ENCODE peak calls at places on chromosomes 16 and 17, in seven cellular contexts. Z is K562, W is SK-N-SH, V is HCT116, O is H1, K is GM12878, R is HepG2. U is an unnamed sample.

GRCh38 chr17:37527249-37527851 is 37.7 kb downstream of the DUSP14 start:
- DNase-seq in O (peak; percentile 40), K (no peak), V (peak; percentile 38), W (peak; percentile 53), Z (peak; percentile 39), R (peak; percentile 63), U (peak; percentile 81)

GRCh38 chr16:82726306-82726705 is 99.5 kb downstream of the CDH13 start:
- DNase-seq in V (no peak), R (no peak), W (no peak), O (no peak), Z (no peak), K (no peak), U (no peak)

GRCh38 chr16:77336637-77337036 is 98.2 kb downstream of the ADAMTS18 start:
- DNase-seq in K (no peak), V (no peak), W (no peak), Z (no peak), O (no peak), R (no peak), U (no peak)

GRCh38 chr16:78984887-78985464 is 615.6 kb downstream of the MAF start:
- DNase-seq in Z (no peak), R (peak; percentile 74), O (no peak), V (no peak), W (peak; percentile 68), K (no peak), U (no peak)

GRCh38 chr16:9977333-9977897 is 204.8 kb downstream of the GRIN2A start:
- DNase-seq in K (no peak), O (no peak), R (no peak), Z (no peak), W (no peak), V (no peak), U (no peak)

GRCh38 chr16:49484454-49484853 is 110.8 kb downstream of the C16orf78 start:
- DNase-seq in Z (peak; percentile 90), W (peak; percentile 95), R (no peak), V (no peak), O (peak; percentile 83), K (no peak), U (peak; percentile 34)

GRCh38 chr16:18853694-18854093 is 52.3 kb upstream of the ARL6IP1 start:
- DNase-seq in Z (no peak), K (no peak), W (no peak), O (no peak), V (no peak), R (no peak), U (no peak)

GRCh38 chr17:63545302-63545928 is 4.9 kb upstream of the DCAF7 start:
- DNase-seq in R (no peak), V (no peak), Z (no peak), W (peak; percentile 27), O (no peak), K (no peak), U (no peak)

GRCh38 chr17:15475620-15476354 is 8.4 kb upstream of the CDRT4 start:
- DNase-seq in O (no peak), V (no peak), W (no peak), R (peak; percentile 10), Z (no peak), K (no peak), U (no peak)

GRCh38 chr16:83946781-83947566 is 6.1 kb upstream of the OSGIN1 start:
- DNase-seq in R (peak; percentile 33), Z (no peak), W (no peak), V (no peak), K (no peak), O (no peak), U (peak; percentile 98)

GRCh38 chr17:45129426-45129939 is 2.8 kb downstream of the PLCD3 start:
- DNase-seq in R (peak; percentile 89), V (no peak), Z (no peak), O (no peak), K (no peak), W (no peak), U (no peak)

GRCh38 chr17:64006361-64007088 is 8.4 kb downstream of the PRR29 start:
- DNase-seq in O (peak; percentile 39), V (no peak), Z (peak; percentile 99), R (peak; percentile 65), W (peak; percentile 80), K (no peak), U (no peak)

GRCh38 chr16:70681382-70682238 is 4.2 kb downstream of the MTSS2 start:
- DNase-seq in W (peak; percentile 51), K (no peak), Z (no peak), V (no peak), R (peak; percentile 92), O (no peak), U (no peak)

GRCh38 chr17:79645022-79645776 is 34.3 kb upstream of the RBFOX3 start:
- DNase-seq in R (no peak), W (peak; percentile 14), K (no peak), O (peak; percentile 28), V (no peak), Z (no peak), U (no peak)

GRCh38 chr17:8630227-8630801 is at the start of gene MYH10:
- DNase-seq in R (no peak), V (no peak), Z (no peak), O (no peak), K (no peak), W (no peak), U (no peak)

GRCh38 chr16:81551141-81551808 is 106.7 kb downstream of the CMIP start:
- DNase-seq in W (peak; percentile 45), K (peak; percentile 9), Z (peak; percentile 60), O (no peak), R (no peak), V (no peak), U (no peak)

GRCh38 chr17:4850236-4850635 is 17.1 kb downstream of the MINK1 start:
- DNase-seq in W (no peak), O (no peak), R (no peak), V (no peak), K (no peak), Z (no peak), U (no peak)

GRCh38 chr17:69060835-69061234 is at the start of gene ABCA9:
- DNase-seq in W (no peak), Z (no peak), O (no peak), K (no peak), V (no peak), R (no peak), U (no peak)

GRCh38 chr17:38730526-38731379 is 612 bp downstream of the CISD3 start:
- DNase-seq in R (peak; percentile 90), Z (no peak), K (no peak), V (no peak), O (peak; percentile 77), W (peak; percentile 80), U (no peak)

GRCh38 chr17:38727661-38728220 is 2.4 kb upstream of the CISD3 start:
- DNase-seq in V (no peak), R (no peak), W (no peak), O (no peak), Z (no peak), K (no peak), U (no peak)

GRCh38 chr17:38729886-38730525 is at the start of gene CISD3:
- DNase-seq in K (no peak), R (peak; percentile 81), O (peak; percentile 84), Z (peak; percentile 95), V (peak; percentile 60), W (peak; percentile 95), U (peak; percentile 92)

GRCh38 chr17:38729368-38729885 is 714 bp upstream of the CISD3 start:
- DNase-seq in O (no peak), R (no peak), V (no peak), W (no peak), Z (no peak), K (no peak), U (no peak)

GRCh38 chr17:38728290-38728831 is 1.8 kb upstream of the CISD3 start:
- DNase-seq in Z (no peak), V (no peak), O (no peak), R (no peak), W (no peak), K (peak; percentile 69), U (no peak)
- TF ChIP-seq JUND in Z (peak; percentile 14), V (no peak), O (no peak), R (no peak), W (no peak), K (no peak), U (no peak)

GRCh38 chr17:81339180-81339501 is 44.0 kb upstream of the SLC38A10 start:
- DNase-seq in K (no peak), V (no peak), Z (no peak), R (peak; percentile 90), W (peak; percentile 74), O (peak; percentile 55), U (no peak)
- TF ChIP-seq JUND in K (no peak), V (no peak), Z (no peak), R (no peak), W (no peak), O (no peak), U (no peak)

DNA sequence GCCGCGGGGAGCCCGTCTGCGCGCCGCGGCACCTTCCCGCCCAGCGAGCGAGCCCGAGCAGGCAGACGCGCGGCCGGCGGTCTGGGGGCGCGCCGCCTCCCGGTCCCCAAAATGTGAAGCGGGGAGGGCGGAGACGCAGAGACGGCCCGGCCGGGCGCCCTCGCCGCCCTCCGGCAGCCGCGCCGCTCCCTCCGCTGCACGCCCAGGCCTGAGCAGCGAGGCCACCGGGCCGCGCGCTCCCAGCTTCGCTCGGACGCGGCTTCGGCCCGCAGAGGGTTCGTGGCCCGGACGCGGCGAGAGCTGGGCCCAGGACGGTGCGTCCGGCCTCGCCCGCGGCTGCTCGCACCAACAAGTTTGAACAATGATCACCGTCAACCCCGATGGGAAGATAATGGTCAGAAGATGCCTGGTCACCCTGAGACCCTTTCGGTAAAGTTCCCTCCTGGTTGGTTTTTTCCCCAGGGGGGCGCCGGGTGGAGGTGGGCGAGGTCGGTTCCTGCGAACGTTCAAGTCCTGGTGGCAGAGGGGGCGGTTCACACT is 535 bp downstream of the MGAT5B start:
- DNase-seq in K (no peak), O (peak; percentile 70), Z (no peak), R (no peak), W (peak; percentile 88), V (no peak), U (peak; percentile 26)
- TF ChIP-seq JUND in K (no peak), O (no peak), Z (no peak), R (no peak), W (no peak), V (no peak), U (no peak)

DNA sequence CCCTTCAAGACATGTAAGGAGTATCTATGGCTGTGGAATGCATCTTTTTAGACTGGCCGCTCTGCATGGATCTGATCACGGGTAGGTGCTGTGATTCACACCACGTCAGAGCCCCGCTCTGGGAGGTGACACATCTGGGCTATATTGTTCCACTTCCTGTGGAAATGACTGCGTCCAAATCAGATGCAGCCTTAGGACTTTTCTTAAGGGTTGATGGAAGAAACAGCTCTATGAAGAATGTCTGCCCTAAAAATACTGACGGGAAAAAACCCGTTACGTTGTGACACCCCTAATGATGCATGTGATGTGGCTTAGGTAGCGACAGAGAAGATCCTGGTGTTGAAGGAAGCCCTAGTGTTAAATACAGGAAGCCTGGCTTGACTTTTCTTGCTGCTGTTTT is 12.2 kb downstream of the BANP start:
- DNase-seq in V (no peak), Z (no peak), K (no peak), W (no peak), R (no peak), O (no peak), U (no peak)
- TF ChIP-seq JUND in V (no peak), Z (no peak), K (no peak), W (no peak), R (no peak), O (no peak), U (no peak)

U was measured in T47D.